ENCODE peak calls at places on chromosomes 12 and 14, in six cellular contexts. One of them, this sample, is unnamed.

GRCh38 chr14:68814376-68815287 is 21.8 kb upstream of the ZFP36L1 start:
- DNase-seq in AG04450: no peak
- DNase-seq in CD4-positive, alpha-beta T cell: no peak
- DNase-seq in HFFc6: no peak
- DNase-seq in BJ: no peak
- DNase-seq in astrocyte of the spinal cord: peak
- DNase-seq in this sample: no peak

GRCh38 chr14:56002316-56002715 is 115.9 kb upstream of the PELI2 start:
- DNase-seq in BJ: peak
- DNase-seq in AG04450: no peak
- DNase-seq in HFFc6: peak
- DNase-seq in astrocyte of the spinal cord: peak
- DNase-seq in CD4-positive, alpha-beta T cell: no peak
- DNase-seq in this sample: no peak

GRCh38 chr12:52162971-52163370 is 28.8 kb downstream of the KRT80 start:
- DNase-seq in AG04450: no peak
- DNase-seq in BJ: no peak
- DNase-seq in HFFc6: no peak
- DNase-seq in astrocyte of the spinal cord: no peak
- DNase-seq in CD4-positive, alpha-beta T cell: no peak
- DNase-seq in this sample: no peak

GRCh38 chr14:91059576-91060471 is 617 bp downstream of the RPS6KA5 start:
- DNase-seq in AG04450: no peak
- DNase-seq in HFFc6: peak
- DNase-seq in BJ: no peak
- DNase-seq in CD4-positive, alpha-beta T cell: peak
- DNase-seq in astrocyte of the spinal cord: no peak
- DNase-seq in this sample: no peak

GRCh38 chr12:123973552-123974341 is 732 bp downstream of the ZNF664 start:
- DNase-seq in astrocyte of the spinal cord: no peak
- DNase-seq in AG04450: no peak
- DNase-seq in CD4-positive, alpha-beta T cell: no peak
- DNase-seq in BJ: no peak
- DNase-seq in HFFc6: no peak
- DNase-seq in this sample: no peak

GRCh38 chr14:45252356-45253069 is 489 bp downstream of the MIS18BP1 start:
- DNase-seq in CD4-positive, alpha-beta T cell: no peak
- DNase-seq in HFFc6: no peak
- DNase-seq in AG04450: no peak
- DNase-seq in BJ: no peak
- DNase-seq in astrocyte of the spinal cord: no peak
- DNase-seq in this sample: no peak

GRCh38 chr12:116142936-116143882 is 134.3 kb downstream of the MED13L start:
- DNase-seq in AG04450: no peak
- DNase-seq in astrocyte of the spinal cord: peak
- DNase-seq in HFFc6: peak
- DNase-seq in BJ: peak
- DNase-seq in CD4-positive, alpha-beta T cell: no peak
- DNase-seq in this sample: no peak

GRCh38 chr12:4240161-4240783 is 33.3 kb upstream of the CCND2 start:
- DNase-seq in BJ: no peak
- DNase-seq in HFFc6: no peak
- DNase-seq in AG04450: no peak
- DNase-seq in astrocyte of the spinal cord: no peak
- DNase-seq in CD4-positive, alpha-beta T cell: no peak
- DNase-seq in this sample: no peak

GRCh38 chr12:102281231-102281630 is 83.6 kb upstream of the PMCH start:
- DNase-seq in CD4-positive, alpha-beta T cell: no peak
- DNase-seq in HFFc6: no peak
- DNase-seq in BJ: no peak
- DNase-seq in astrocyte of the spinal cord: no peak
- DNase-seq in AG04450: no peak
- DNase-seq in this sample: no peak

GRCh38 chr12:90510948-90511347 is 444.0 kb downstream of the CCER1 start:
- DNase-seq in AG04450: peak
- DNase-seq in astrocyte of the spinal cord: peak
- DNase-seq in BJ: no peak
- DNase-seq in CD4-positive, alpha-beta T cell: no peak
- DNase-seq in HFFc6: no peak
- DNase-seq in this sample: peak

GRCh38 chr12:120162763-120163162 is 31.8 kb downstream of the GCN1 start:
- DNase-seq in CD4-positive, alpha-beta T cell: no peak
- DNase-seq in astrocyte of the spinal cord: no peak
- DNase-seq in HFFc6: no peak
- DNase-seq in AG04450: no peak
- DNase-seq in BJ: no peak
- DNase-seq in this sample: no peak

GRCh38 chr12:124979568-124979967 is 9.4 kb downstream of the DHX37 start:
- DNase-seq in HFFc6: no peak
- DNase-seq in AG04450: no peak
- DNase-seq in astrocyte of the spinal cord: no peak
- DNase-seq in CD4-positive, alpha-beta T cell: no peak
- DNase-seq in BJ: no peak
- DNase-seq in this sample: no peak
- TF ChIP-seq CTCF in HFFc6: no peak
- TF ChIP-seq CTCF in AG04450: no peak
- TF ChIP-seq CTCF in astrocyte of the spinal cord: no peak
- TF ChIP-seq CTCF in CD4-positive, alpha-beta T cell: no peak
- TF ChIP-seq CTCF in BJ: no peak
- TF ChIP-seq CTCF in this sample: no peak

GRCh38 chr12:126030573-126030972 is 965.3 kb downstream of the AACS start:
- DNase-seq in CD4-positive, alpha-beta T cell: no peak
- DNase-seq in BJ: no peak
- DNase-seq in HFFc6: no peak
- DNase-seq in AG04450: no peak
- DNase-seq in astrocyte of the spinal cord: no peak
- DNase-seq in this sample: no peak
- TF ChIP-seq CTCF in CD4-positive, alpha-beta T cell: no peak
- TF ChIP-seq CTCF in BJ: no peak
- TF ChIP-seq CTCF in HFFc6: no peak
- TF ChIP-seq CTCF in AG04450: no peak
- TF ChIP-seq CTCF in astrocyte of the spinal cord: no peak
- TF ChIP-seq CTCF in this sample: no peak

GRCh38 chr12:47408171-47408871 is 297.5 kb downstream of the RPAP3 start:
- DNase-seq in astrocyte of the spinal cord: no peak
- DNase-seq in HFFc6: no peak
- DNase-seq in AG04450: no peak
- DNase-seq in CD4-positive, alpha-beta T cell: no peak
- DNase-seq in BJ: no peak
- DNase-seq in this sample: no peak
- TF ChIP-seq CTCF in astrocyte of the spinal cord: peak
- TF ChIP-seq CTCF in HFFc6: no peak
- TF ChIP-seq CTCF in AG04450: peak
- TF ChIP-seq CTCF in CD4-positive, alpha-beta T cell: peak
- TF ChIP-seq CTCF in BJ: no peak
- TF ChIP-seq CTCF in this sample: peak

GRCh38 chr12:24109381-24110039 is 160.0 kb upstream of the SOX5 start:
- DNase-seq in astrocyte of the spinal cord: peak
- DNase-seq in BJ: no peak
- DNase-seq in AG04450: no peak
- DNase-seq in HFFc6: no peak
- DNase-seq in CD4-positive, alpha-beta T cell: no peak
- DNase-seq in this sample: no peak
- TF ChIP-seq CTCF in astrocyte of the spinal cord: peak
- TF ChIP-seq CTCF in BJ: peak
- TF ChIP-seq CTCF in AG04450: peak
- TF ChIP-seq CTCF in HFFc6: peak
- TF ChIP-seq CTCF in CD4-positive, alpha-beta T cell: no peak
- TF ChIP-seq CTCF in this sample: peak

GRCh38 chr12:113104953-113105510 is 30.5 kb downstream of the RASAL1 start:
- DNase-seq in AG04450: no peak
- DNase-seq in BJ: no peak
- DNase-seq in astrocyte of the spinal cord: no peak
- DNase-seq in HFFc6: no peak
- DNase-seq in CD4-positive, alpha-beta T cell: no peak
- DNase-seq in this sample: no peak

GRCh38 chr12:113102811-113103210 is 32.8 kb downstream of the RASAL1 start:
- DNase-seq in astrocyte of the spinal cord: no peak
- DNase-seq in AG04450: no peak
- DNase-seq in HFFc6: no peak
- DNase-seq in CD4-positive, alpha-beta T cell: no peak
- DNase-seq in BJ: no peak
- DNase-seq in this sample: no peak

GRCh38 chr12:113105606-113106271 is 29.8 kb downstream of the RASAL1 start:
- DNase-seq in astrocyte of the spinal cord: no peak
- DNase-seq in AG04450: no peak
- DNase-seq in BJ: no peak
- DNase-seq in HFFc6: no peak
- DNase-seq in CD4-positive, alpha-beta T cell: no peak
- DNase-seq in this sample: no peak

GRCh38 chr12:113101751-113102150 is 33.8 kb downstream of the RASAL1 start:
- DNase-seq in astrocyte of the spinal cord: no peak
- DNase-seq in CD4-positive, alpha-beta T cell: no peak
- DNase-seq in BJ: no peak
- DNase-seq in HFFc6: no peak
- DNase-seq in AG04450: no peak
- DNase-seq in this sample: no peak

DNA sequence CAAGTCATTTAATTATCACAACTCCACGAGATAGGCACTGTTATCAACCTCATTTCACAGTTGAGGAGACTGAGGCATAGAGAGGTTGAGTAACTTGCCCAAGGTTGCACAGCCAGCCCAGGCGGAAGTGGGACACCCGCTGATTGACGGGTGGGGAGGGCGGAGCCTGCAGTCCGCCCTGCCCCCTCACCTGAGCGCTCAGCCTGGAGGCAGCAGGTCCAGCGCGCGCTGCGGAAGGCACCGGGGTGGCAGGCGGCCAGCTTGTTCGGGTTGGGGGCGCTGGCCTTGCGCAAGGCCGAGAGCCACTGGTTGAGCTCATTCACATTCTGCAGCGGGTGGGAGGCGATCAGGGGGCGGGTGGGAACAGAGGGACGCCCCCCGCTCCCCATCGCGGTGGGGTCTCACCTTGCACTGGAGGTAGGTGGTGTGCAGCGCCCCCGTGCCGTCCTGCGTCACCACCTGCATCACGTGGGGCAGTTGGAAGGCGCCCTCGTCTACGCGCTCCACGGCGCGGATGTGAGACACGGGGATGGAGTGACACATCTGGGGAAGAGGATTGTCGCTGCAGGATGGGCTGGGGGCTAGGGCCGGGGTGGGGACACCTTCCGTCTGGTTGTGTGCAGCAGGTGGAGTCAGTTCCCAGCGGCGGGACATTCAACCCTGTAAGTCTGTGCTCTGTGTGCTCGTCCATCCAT is 31.7 kb downstream of the RASAL1 start:
- DNase-seq in CD4-positive, alpha-beta T cell: peak
- DNase-seq in astrocyte of the spinal cord: no peak
- DNase-seq in AG04450: no peak
- DNase-seq in BJ: no peak
- DNase-seq in HFFc6: no peak
- DNase-seq in this sample: no peak
- TF ChIP-seq CTCF in CD4-positive, alpha-beta T cell: peak
- TF ChIP-seq CTCF in astrocyte of the spinal cord: no peak
- TF ChIP-seq CTCF in AG04450: no peak
- TF ChIP-seq CTCF in BJ: no peak
- TF ChIP-seq CTCF in HFFc6: no peak
- TF ChIP-seq CTCF in this sample: no peak

DNA sequence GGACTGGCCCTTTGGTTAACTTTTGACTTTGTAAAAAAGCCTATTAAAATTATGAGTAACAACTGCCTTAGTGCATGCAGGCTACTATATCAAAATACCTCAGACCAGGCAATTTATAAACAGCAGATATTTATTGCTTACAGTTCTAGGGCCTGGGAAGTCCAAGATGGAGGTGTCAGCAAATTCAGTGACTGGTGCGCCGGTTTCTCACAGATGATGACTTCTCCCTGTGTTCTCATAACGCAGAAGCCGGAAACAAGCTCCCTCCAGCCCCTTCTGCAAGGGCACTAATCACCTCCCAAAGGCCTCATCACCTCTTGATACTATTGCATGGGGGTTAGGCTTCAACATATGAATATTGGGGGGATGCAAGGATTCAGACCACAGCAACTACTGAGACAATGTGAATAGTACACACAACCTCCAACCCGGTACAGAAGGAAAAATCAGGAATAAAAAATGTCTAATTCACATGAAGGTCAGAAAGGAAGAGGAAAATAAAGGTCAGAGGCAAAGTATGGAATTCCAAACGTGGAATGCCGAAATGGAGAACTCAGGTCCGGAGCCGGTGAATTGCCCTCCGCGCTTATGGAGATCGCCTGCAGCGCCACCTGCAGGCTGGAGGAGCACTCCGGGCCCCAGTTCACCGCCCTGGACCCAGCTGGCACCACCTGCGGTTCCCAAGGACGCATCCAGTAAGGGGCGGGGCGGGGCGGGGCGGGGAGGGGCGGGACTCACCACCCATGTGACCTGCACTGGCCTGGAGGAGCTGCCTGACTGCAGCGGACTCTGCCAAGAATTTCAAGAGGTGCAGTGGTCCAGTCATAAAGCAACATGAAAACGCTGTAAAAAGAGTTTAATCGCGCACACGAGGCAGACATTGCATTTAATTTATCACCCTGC is 203.4 kb downstream of the KIF26A start:
- DNase-seq in BJ: no peak
- DNase-seq in CD4-positive, alpha-beta T cell: no peak
- DNase-seq in astrocyte of the spinal cord: no peak
- DNase-seq in HFFc6: no peak
- DNase-seq in AG04450: no peak
- DNase-seq in this sample: no peak
- TF ChIP-seq CTCF in BJ: no peak
- TF ChIP-seq CTCF in CD4-positive, alpha-beta T cell: no peak
- TF ChIP-seq CTCF in astrocyte of the spinal cord: no peak
- TF ChIP-seq CTCF in HFFc6: peak
- TF ChIP-seq CTCF in AG04450: no peak
- TF ChIP-seq CTCF in this sample: no peak

GRCh38 chr14:100747021-100747586 is 20.4 kb downstream of the DLK1 start:
- DNase-seq in astrocyte of the spinal cord: peak
- DNase-seq in BJ: peak
- DNase-seq in CD4-positive, alpha-beta T cell: no peak
- DNase-seq in AG04450: peak
- DNase-seq in HFFc6: peak
- DNase-seq in this sample: peak
- TF ChIP-seq CTCF in astrocyte of the spinal cord: no peak
- TF ChIP-seq CTCF in BJ: no peak
- TF ChIP-seq CTCF in CD4-positive, alpha-beta T cell: no peak
- TF ChIP-seq CTCF in AG04450: peak
- TF ChIP-seq CTCF in HFFc6: peak
- TF ChIP-seq CTCF in this sample: peak

GRCh38 chr12:11892065-11892391 is 178.7 kb upstream of the BCL2L14 start:
- DNase-seq in CD4-positive, alpha-beta T cell: no peak
- DNase-seq in HFFc6: no peak
- DNase-seq in AG04450: no peak
- DNase-seq in astrocyte of the spinal cord: no peak
- DNase-seq in BJ: no peak
- DNase-seq in this sample: no peak
- TF ChIP-seq CTCF in CD4-positive, alpha-beta T cell: no peak
- TF ChIP-seq CTCF in HFFc6: peak
- TF ChIP-seq CTCF in AG04450: peak
- TF ChIP-seq CTCF in astrocyte of the spinal cord: peak
- TF ChIP-seq CTCF in BJ: no peak
- TF ChIP-seq CTCF in this sample: peak

This sample was measured in epithelial cell of proximal tubule.